ENCODE peak calls at places on chromosomes 1 and 21, in eight cellular contexts. V is pancreas; T is K562; Q is CD8-positive, alpha-beta T cell; F is mammary epithelial cell; P is mesenchymal stem cell; S is hepatocyte; N is kidney epithelial cell. I is an unnamed sample. For H3K27me3, the result is how much of the 10 kb centered on the place peaks cover.

GRCh38 chr1:195714248-195714647 is 894.0 kb downstream of the KCNT2 start:
- DNase-seq in V (no peak), T (no peak), Q (no peak), F (peak), P (peak), S (no peak), N (no peak), I (peak)

GRCh38 chr1:31952825-31953220 is 14.7 kb upstream of the PTP4A2 start:
- DNase-seq in V (no peak), T (no peak), Q (no peak), F (no peak), P (no peak), S (no peak), N (no peak), I (no peak)

GRCh38 chr1:40895601-40896000 is 33.4 kb upstream of the CITED4 start:
- DNase-seq in V (no peak), T (peak), Q (no peak), F (peak), P (no peak), S (no peak), N (no peak), I (peak)

GRCh38 chr21:18899261-18899660 is 495.7 kb upstream of the TMPRSS15 start:
- DNase-seq in V (no peak), T (no peak), Q (no peak), F (no peak), P (no peak), S (no peak), N (no peak), I (no peak)

GRCh38 chr1:46152021-46152420 is 19.6 kb upstream of the PIK3R3 start:
- DNase-seq in V (no peak), T (no peak), Q (no peak), F (peak), P (peak), S (no peak), N (no peak), I (peak)

GRCh38 chr1:182317489-182318180 is 74.0 kb downstream of the GLUL start:
- DNase-seq in V (no peak), T (no peak), Q (no peak), F (no peak), P (no peak), S (no peak), N (no peak), I (no peak)

GRCh38 chr1:17279001-17279830 is 28.8 kb upstream of the PADI4 start:
- DNase-seq in V (peak), T (no peak), Q (no peak), F (no peak), P (no peak), S (no peak), N (no peak), I (no peak)

GRCh38 chr1:235502601-235503332 is 1.5 kb downstream of the B3GALNT2 start:
- DNase-seq in V (no peak), T (no peak), Q (no peak), F (peak), P (peak), S (peak), N (no peak), I (peak)

GRCh38 chr21:45220714-45221113 is 67.0 kb downstream of the POFUT2 start:
- DNase-seq in V (peak), T (no peak), Q (no peak), F (no peak), P (no peak), S (no peak), N (no peak), I (no peak)

GRCh38 chr1:49686107-49686506 is 337.6 kb downstream of the AGBL4 start:
- DNase-seq in V (no peak), T (no peak), Q (no peak), F (no peak), P (no peak), S (no peak), N (no peak), I (peak)

GRCh38 chr1:110601332-110601731 is 4.8 kb downstream of the KCNA2 start:
- DNase-seq in V (no peak), T (no peak), Q (no peak), F (no peak), P (no peak), S (no peak), N (no peak), I (no peak)

GRCh38 chr1:110604586-110605148 is 1.5 kb downstream of the KCNA2 start:
- DNase-seq in V (no peak), T (no peak), Q (no peak), F (no peak), P (no peak), S (no peak), N (no peak), I (no peak)

GRCh38 chr1:110602466-110602865 is 3.7 kb downstream of the KCNA2 start:
- DNase-seq in V (no peak), T (no peak), Q (no peak), F (no peak), P (no peak), S (no peak), N (no peak), I (no peak)

GRCh38 chr1:110600716-110601115 is 5.4 kb downstream of the KCNA2 start:
- DNase-seq in V (no peak), T (no peak), Q (no peak), F (no peak), P (no peak), S (no peak), N (no peak), I (no peak)

DNA sequence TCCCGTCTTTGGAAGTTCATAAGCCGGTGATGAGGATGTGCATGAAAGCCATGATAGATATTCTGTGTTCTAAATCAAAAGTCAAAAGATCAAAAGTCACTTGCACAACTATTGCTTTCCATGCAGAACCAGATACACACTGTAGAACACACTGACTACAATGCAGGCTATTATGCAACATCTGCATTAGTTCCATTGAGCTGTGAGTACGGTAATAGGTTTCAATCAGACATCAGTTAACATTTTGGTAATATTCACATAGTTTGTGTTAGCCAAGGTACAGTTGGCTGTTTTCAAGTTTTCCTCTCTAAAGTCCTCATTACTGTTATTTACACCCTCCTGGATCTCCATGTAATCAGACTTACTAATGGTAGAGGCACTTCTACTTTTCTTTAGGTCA is 3.1 kb downstream of the KCNA2 start:
- DNase-seq in V (no peak), T (no peak), Q (no peak), F (no peak), P (no peak), S (no peak), N (no peak), I (no peak)
- H3K27me3 ChIP-seq in V (under half), T (half or more), Q (under half), F (under half), P (half or more), S (under half), N (under half), I (under half)

DNA sequence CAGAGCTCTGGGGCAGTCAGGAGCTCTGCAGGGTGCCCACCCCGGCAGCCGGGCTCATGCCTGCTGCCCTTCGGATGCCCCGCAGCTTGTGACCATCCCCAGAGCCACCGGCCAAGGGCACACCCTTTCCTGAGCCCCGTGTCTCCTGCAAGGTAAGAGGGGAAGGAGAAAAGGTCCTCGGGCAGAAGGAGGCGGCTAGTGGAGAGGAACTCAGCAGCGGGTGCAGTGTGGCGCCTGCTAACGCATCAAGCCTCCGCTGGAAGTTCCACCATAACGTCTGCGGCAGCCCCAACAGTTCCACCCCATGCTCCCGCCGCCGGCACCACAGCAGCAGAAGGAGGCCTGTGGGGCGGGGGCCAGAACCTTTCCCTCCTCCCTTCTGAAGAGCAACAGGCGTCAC is 946 bp downstream of the VWA5B1 start:
- DNase-seq in V (no peak), T (no peak), Q (no peak), F (no peak), P (no peak), S (peak), N (no peak), I (no peak)
- H3K27me3 ChIP-seq in V (under half), T (under half), Q (under half), F (under half), P (half or more), S (under half), N (under half), I (under half)

GRCh38 chr1:153633161-153633746 is 612 bp upstream of the CHTOP start:
- DNase-seq in V (no peak), T (peak), Q (peak), F (no peak), P (no peak), S (no peak), N (no peak), I (no peak)

GRCh38 chr1:153638261-153638660 is 4.4 kb downstream of the CHTOP start:
- DNase-seq in V (no peak), T (no peak), Q (no peak), F (no peak), P (no peak), S (no peak), N (no peak), I (no peak)

GRCh38 chr1:153636312-153636711 is 2.4 kb downstream of the CHTOP start:
- DNase-seq in V (no peak), T (no peak), Q (no peak), F (no peak), P (no peak), S (no peak), N (no peak), I (no peak)

GRCh38 chr1:153633747-153634665 is at the start of gene CHTOP:
- DNase-seq in V (peak), T (peak), Q (peak), F (peak), P (peak), S (peak), N (peak), I (peak)

GRCh38 chr1:153635872-153636271 is 2.0 kb downstream of the CHTOP start:
- DNase-seq in V (peak), T (no peak), Q (no peak), F (no peak), P (no peak), S (no peak), N (no peak), I (no peak)
- H3K27me3 ChIP-seq in V (under half), T (under half), Q (under half), F (under half), P (under half), S (under half), N (under half), I (under half)

GRCh38 chr1:22323141-22323845 is 128.4 kb upstream of the ZBTB40 start:
- DNase-seq in V (no peak), T (no peak), Q (no peak), F (no peak), P (no peak), S (no peak), N (no peak), I (no peak)
- H3K27me3 ChIP-seq in V (under half), T (under half), Q (under half), F (under half), P (under half), S (under half), N (under half), I (under half)

GRCh38 chr1:30659702-30660101 is 63.7 kb downstream of the MATN1 start:
- DNase-seq in V (no peak), T (no peak), Q (no peak), F (no peak), P (no peak), S (no peak), N (no peak), I (no peak)

GRCh38 chr1:30663596-30664091 is 59.7 kb downstream of the MATN1 start:
- DNase-seq in V (no peak), T (no peak), Q (no peak), F (no peak), P (no peak), S (no peak), N (no peak), I (no peak)

GRCh38 chr1:30662291-30662840 is 61.0 kb downstream of the MATN1 start:
- DNase-seq in V (no peak), T (no peak), Q (no peak), F (no peak), P (no peak), S (no peak), N (no peak), I (no peak)

GRCh38 chr1:30660241-30660640 is 63.1 kb downstream of the MATN1 start:
- DNase-seq in V (no peak), T (no peak), Q (no peak), F (no peak), P (no peak), S (no peak), N (no peak), I (no peak)

DNA sequence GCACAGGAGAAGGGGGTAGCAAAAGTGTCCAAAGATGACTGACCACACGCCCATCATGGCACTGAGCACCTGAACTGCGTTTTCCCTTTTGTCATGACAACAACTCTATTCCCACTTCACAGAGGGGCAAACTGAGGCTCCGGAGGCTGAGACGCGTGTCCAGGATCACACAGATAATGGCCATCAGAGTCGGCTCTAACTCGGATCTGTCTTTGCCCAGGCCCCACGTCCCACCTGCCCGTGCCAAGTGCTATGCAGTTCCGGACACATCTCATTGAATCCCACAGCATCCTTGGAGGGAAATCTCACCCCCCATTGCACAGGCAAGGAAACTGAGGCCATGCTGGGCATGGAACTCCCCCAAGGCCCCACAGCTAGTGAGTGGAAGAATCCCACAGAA is 62.1 kb downstream of the MATN1 start:
- DNase-seq in V (no peak), T (no peak), Q (no peak), F (no peak), P (no peak), S (no peak), N (no peak), I (no peak)
- H3K27me3 ChIP-seq in V (under half), T (under half), Q (under half), F (under half), P (under half), S (under half), N (under half), I (under half)